ENCODE peak calls at places on chromosomes 1 and 21, in eight cellular contexts. One of them, this sample, is unnamed.
A peak's percentile ranks its signal among the peaks of the same experiment; 100 is the strongest.

GRCh38 chr1:109877776-109878175 is 32.9 kb upstream of the CSF1 start:
- DNase-seq in AG04450: no peak
- DNase-seq in nephron progenitor cell: no peak
- DNase-seq in GM23338: no peak
- DNase-seq in fibroblast of mammary gland: no peak
- DNase-seq in A549: no peak
- DNase-seq in CD4-positive, alpha-beta T cell: no peak
- DNase-seq in PC-9: no peak
- DNase-seq in this sample: no peak

GRCh38 chr1:25577151-25577920 is 33.9 kb downstream of the LDLRAP1 start:
- DNase-seq in fibroblast of mammary gland: no peak
- DNase-seq in nephron progenitor cell: no peak
- DNase-seq in PC-9: no peak
- DNase-seq in AG04450: no peak
- DNase-seq in A549: no peak
- DNase-seq in GM23338: peak; percentile 52
- DNase-seq in CD4-positive, alpha-beta T cell: no peak
- DNase-seq in this sample: no peak

GRCh38 chr1:80066060-80066459 is 1059.5 kb upstream of the ADGRL4 start:
- DNase-seq in GM23338: no peak
- DNase-seq in fibroblast of mammary gland: no peak
- DNase-seq in nephron progenitor cell: no peak
- DNase-seq in CD4-positive, alpha-beta T cell: no peak
- DNase-seq in AG04450: no peak
- DNase-seq in PC-9: no peak
- DNase-seq in A549: no peak
- DNase-seq in this sample: no peak

GRCh38 chr1:173545688-173546087 is 57.2 kb downstream of the SLC9C2 start:
- DNase-seq in PC-9: no peak
- DNase-seq in A549: no peak
- DNase-seq in AG04450: no peak
- DNase-seq in GM23338: peak; percentile 16
- DNase-seq in CD4-positive, alpha-beta T cell: no peak
- DNase-seq in fibroblast of mammary gland: no peak
- DNase-seq in nephron progenitor cell: no peak
- DNase-seq in this sample: no peak

GRCh38 chr1:209710837-209711236 is 6.2 kb downstream of the HSD11B1 start:
- DNase-seq in CD4-positive, alpha-beta T cell: no peak
- DNase-seq in fibroblast of mammary gland: no peak
- DNase-seq in nephron progenitor cell: no peak
- DNase-seq in GM23338: no peak
- DNase-seq in AG04450: no peak
- DNase-seq in A549: no peak
- DNase-seq in PC-9: no peak
- DNase-seq in this sample: no peak

GRCh38 chr1:170623171-170623570 is 40.8 kb upstream of the PRRX1 start:
- DNase-seq in CD4-positive, alpha-beta T cell: no peak
- DNase-seq in fibroblast of mammary gland: peak; percentile 98
- DNase-seq in A549: no peak
- DNase-seq in GM23338: no peak
- DNase-seq in nephron progenitor cell: no peak
- DNase-seq in PC-9: no peak
- DNase-seq in AG04450: peak; percentile 50
- DNase-seq in this sample: peak; percentile 63

GRCh38 chr21:26961704-26962103 is 5.2 kb downstream of the ADAMTS5 start:
- DNase-seq in fibroblast of mammary gland: peak; percentile 46
- DNase-seq in PC-9: no peak
- DNase-seq in A549: no peak
- DNase-seq in GM23338: peak; percentile 83
- DNase-seq in nephron progenitor cell: no peak
- DNase-seq in CD4-positive, alpha-beta T cell: no peak
- DNase-seq in AG04450: no peak
- DNase-seq in this sample: no peak

GRCh38 chr21:15221799-15222386 is 157.1 kb upstream of the NRIP1 start:
- DNase-seq in PC-9: peak; percentile 21
- DNase-seq in CD4-positive, alpha-beta T cell: no peak
- DNase-seq in A549: peak; percentile 15
- DNase-seq in GM23338: peak; percentile 82
- DNase-seq in nephron progenitor cell: peak; percentile 58
- DNase-seq in AG04450: peak; percentile 7
- DNase-seq in fibroblast of mammary gland: peak; percentile 99
- DNase-seq in this sample: peak; percentile 27

GRCh38 chr1:45767035-45767434 is 16.6 kb upstream of the IPP start:
- DNase-seq in nephron progenitor cell: no peak
- DNase-seq in CD4-positive, alpha-beta T cell: no peak
- DNase-seq in fibroblast of mammary gland: peak; percentile 77
- DNase-seq in GM23338: no peak
- DNase-seq in PC-9: no peak
- DNase-seq in A549: no peak
- DNase-seq in AG04450: no peak
- DNase-seq in this sample: peak; percentile 67

GRCh38 chr1:230901711-230902110 is 33.4 kb upstream of the C1orf198 start:
- DNase-seq in nephron progenitor cell: no peak
- DNase-seq in AG04450: no peak
- DNase-seq in fibroblast of mammary gland: no peak
- DNase-seq in A549: no peak
- DNase-seq in CD4-positive, alpha-beta T cell: no peak
- DNase-seq in PC-9: no peak
- DNase-seq in GM23338: no peak
- DNase-seq in this sample: no peak

GRCh38 chr1:220690140-220691038 is at the start of gene C1orf115:
- DNase-seq in GM23338: peak; percentile 85
- DNase-seq in fibroblast of mammary gland: peak; percentile 28
- DNase-seq in A549: peak; percentile 89
- DNase-seq in CD4-positive, alpha-beta T cell: peak; percentile 62
- DNase-seq in nephron progenitor cell: peak; percentile 90
- DNase-seq in PC-9: peak; percentile 90
- DNase-seq in AG04450: no peak
- DNase-seq in this sample: no peak

GRCh38 chr1:34268311-34269042 is 91.8 kb downstream of the C1orf94 start:
- DNase-seq in PC-9: no peak
- DNase-seq in GM23338: no peak
- DNase-seq in A549: no peak
- DNase-seq in nephron progenitor cell: no peak
- DNase-seq in CD4-positive, alpha-beta T cell: no peak
- DNase-seq in AG04450: no peak
- DNase-seq in fibroblast of mammary gland: peak; percentile 64
- DNase-seq in this sample: peak; percentile 8

DNA sequence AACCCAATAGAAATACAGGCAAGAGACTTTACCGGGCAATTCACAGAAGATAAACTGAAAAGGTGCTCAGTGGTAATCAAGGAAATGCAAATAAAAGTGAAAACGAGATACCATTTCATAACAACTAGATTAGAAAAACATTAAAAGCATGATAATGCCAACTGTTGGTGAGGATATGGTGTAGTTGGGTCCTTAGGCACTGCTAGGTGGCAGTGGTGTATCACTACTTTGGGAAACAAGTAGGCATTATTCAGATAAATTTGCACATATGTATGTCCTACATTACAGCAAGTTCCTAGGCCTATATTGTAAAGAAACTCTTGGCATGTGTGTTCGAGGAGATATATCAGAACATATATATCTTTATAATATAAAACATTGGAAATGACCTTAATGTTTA is 31.0 kb downstream of the AZIN2 start:
- DNase-seq in AG04450: no peak
- DNase-seq in nephron progenitor cell: no peak
- DNase-seq in fibroblast of mammary gland: peak; percentile 52
- DNase-seq in GM23338: no peak
- DNase-seq in PC-9: no peak
- DNase-seq in CD4-positive, alpha-beta T cell: no peak
- DNase-seq in A549: no peak
- DNase-seq in this sample: no peak
- TF ChIP-seq CTCF in AG04450: peak; percentile 47
- TF ChIP-seq CTCF in nephron progenitor cell: no peak
- TF ChIP-seq CTCF in fibroblast of mammary gland: peak; percentile 42
- TF ChIP-seq CTCF in GM23338: peak; percentile 51
- TF ChIP-seq CTCF in PC-9: peak; percentile 69
- TF ChIP-seq CTCF in CD4-positive, alpha-beta T cell: peak; percentile 28
- TF ChIP-seq CTCF in A549: peak; percentile 21
- TF ChIP-seq CTCF in this sample: peak; percentile 33

GRCh38 chr1:225572422-225572821 is 80.5 kb downstream of the ENAH start:
- DNase-seq in A549: peak; percentile 8
- DNase-seq in AG04450: no peak
- DNase-seq in fibroblast of mammary gland: peak; percentile 66
- DNase-seq in PC-9: no peak
- DNase-seq in CD4-positive, alpha-beta T cell: no peak
- DNase-seq in nephron progenitor cell: no peak
- DNase-seq in GM23338: no peak
- DNase-seq in this sample: no peak
- TF ChIP-seq CTCF in A549: no peak
- TF ChIP-seq CTCF in AG04450: peak; percentile 30
- TF ChIP-seq CTCF in fibroblast of mammary gland: peak; percentile 34
- TF ChIP-seq CTCF in PC-9: no peak
- TF ChIP-seq CTCF in CD4-positive, alpha-beta T cell: no peak
- TF ChIP-seq CTCF in nephron progenitor cell: no peak
- TF ChIP-seq CTCF in GM23338: no peak
- TF ChIP-seq CTCF in this sample: peak; percentile 29

GRCh38 chr1:1511533-1512285 is at the start of gene ATAD3A:
- DNase-seq in PC-9: peak; percentile 96
- DNase-seq in fibroblast of mammary gland: peak; percentile 97
- DNase-seq in A549: peak; percentile 81
- DNase-seq in nephron progenitor cell: peak; percentile 97
- DNase-seq in GM23338: peak; percentile 99
- DNase-seq in CD4-positive, alpha-beta T cell: peak; percentile 90
- DNase-seq in AG04450: peak; percentile 95
- DNase-seq in this sample: peak; percentile 93

GRCh38 chr1:1507305-1507704 is 4.7 kb upstream of the ATAD3A start:
- DNase-seq in CD4-positive, alpha-beta T cell: no peak
- DNase-seq in A549: no peak
- DNase-seq in AG04450: no peak
- DNase-seq in nephron progenitor cell: no peak
- DNase-seq in GM23338: no peak
- DNase-seq in PC-9: no peak
- DNase-seq in fibroblast of mammary gland: no peak
- DNase-seq in this sample: no peak

DNA sequence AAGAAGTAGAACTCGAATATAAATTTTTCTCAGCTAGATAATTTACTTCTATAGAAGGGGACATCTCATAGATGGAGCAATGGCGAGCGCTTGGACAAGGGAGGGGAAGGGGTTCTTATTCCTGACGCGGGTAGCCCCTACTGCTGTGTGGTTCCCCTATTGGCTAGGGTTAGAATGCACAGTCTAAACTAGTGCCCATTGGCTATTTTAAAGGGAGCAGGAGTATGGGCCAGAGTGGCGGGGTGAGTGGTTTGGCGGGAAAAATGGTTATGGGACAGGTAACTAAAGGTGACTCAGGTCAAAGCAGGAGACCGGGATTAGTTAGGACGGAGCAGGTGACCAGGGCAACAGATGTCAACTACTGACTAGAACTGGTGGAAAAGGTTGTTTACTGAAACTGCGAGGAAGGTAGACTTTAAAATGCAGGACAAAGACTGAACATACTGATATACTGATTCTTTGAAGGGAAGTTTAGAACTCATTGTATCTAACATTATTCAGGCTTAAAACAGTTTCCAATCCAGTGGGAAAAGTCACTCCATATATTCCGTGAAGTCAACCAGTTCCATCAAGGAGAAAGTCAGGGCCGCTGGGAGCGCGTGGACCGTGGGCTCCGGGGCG is 940 bp upstream of the ATAD3A start:
- DNase-seq in fibroblast of mammary gland: peak; percentile 19
- DNase-seq in GM23338: peak; percentile 80
- DNase-seq in PC-9: peak; percentile 11
- DNase-seq in AG04450: no peak
- DNase-seq in nephron progenitor cell: no peak
- DNase-seq in A549: no peak
- DNase-seq in CD4-positive, alpha-beta T cell: no peak
- DNase-seq in this sample: no peak
- TF ChIP-seq CTCF in fibroblast of mammary gland: no peak
- TF ChIP-seq CTCF in GM23338: no peak
- TF ChIP-seq CTCF in PC-9: no peak
- TF ChIP-seq CTCF in AG04450: no peak
- TF ChIP-seq CTCF in nephron progenitor cell: no peak
- TF ChIP-seq CTCF in A549: no peak
- TF ChIP-seq CTCF in CD4-positive, alpha-beta T cell: no peak
- TF ChIP-seq CTCF in this sample: no peak

DNA sequence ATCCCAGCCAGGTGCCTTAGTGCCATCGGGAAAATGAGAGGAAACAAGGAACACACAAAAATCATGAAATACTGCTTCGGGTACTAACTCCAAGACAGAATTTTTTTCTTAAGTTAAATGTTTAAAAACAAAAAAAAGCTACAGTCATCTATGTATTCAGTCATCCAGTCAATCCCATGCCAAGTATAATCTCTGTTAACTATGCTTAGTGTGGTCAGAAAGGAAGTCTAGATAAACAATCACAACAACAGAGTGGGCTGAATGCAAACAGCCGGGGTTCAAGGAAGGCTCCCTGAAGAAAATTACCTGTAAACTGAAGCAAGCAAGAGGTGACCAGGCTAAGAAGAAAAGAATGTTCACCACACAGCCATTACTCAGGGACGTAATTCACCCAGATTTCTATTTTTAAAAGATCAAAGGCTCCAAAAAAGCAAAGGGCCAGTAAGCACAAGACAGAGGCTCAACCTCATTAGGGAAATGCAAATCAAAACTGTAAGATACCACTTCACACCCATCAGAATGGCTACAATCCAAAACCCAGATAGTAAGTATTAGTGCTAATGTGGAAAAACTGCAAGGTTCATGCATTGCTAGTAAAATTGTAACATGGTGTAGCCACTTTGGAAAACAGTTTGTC is 53.0 kb downstream of the RERE start:
- DNase-seq in PC-9: no peak
- DNase-seq in AG04450: no peak
- DNase-seq in fibroblast of mammary gland: no peak
- DNase-seq in nephron progenitor cell: no peak
- DNase-seq in GM23338: no peak
- DNase-seq in A549: no peak
- DNase-seq in CD4-positive, alpha-beta T cell: no peak
- DNase-seq in this sample: no peak
- TF ChIP-seq CTCF in PC-9: no peak
- TF ChIP-seq CTCF in AG04450: no peak
- TF ChIP-seq CTCF in fibroblast of mammary gland: no peak
- TF ChIP-seq CTCF in nephron progenitor cell: no peak
- TF ChIP-seq CTCF in GM23338: no peak
- TF ChIP-seq CTCF in A549: no peak
- TF ChIP-seq CTCF in CD4-positive, alpha-beta T cell: no peak
- TF ChIP-seq CTCF in this sample: no peak

GRCh38 chr1:177181280-177181630 is 10.5 kb downstream of the BRINP2 start:
- DNase-seq in fibroblast of mammary gland: no peak
- DNase-seq in nephron progenitor cell: no peak
- DNase-seq in GM23338: peak; percentile 54
- DNase-seq in PC-9: no peak
- DNase-seq in A549: no peak
- DNase-seq in AG04450: no peak
- DNase-seq in CD4-positive, alpha-beta T cell: no peak
- DNase-seq in this sample: no peak

GRCh38 chr1:177181631-177182291 is 11.0 kb downstream of the BRINP2 start:
- DNase-seq in GM23338: peak; percentile 92
- DNase-seq in PC-9: peak; percentile 17
- DNase-seq in CD4-positive, alpha-beta T cell: no peak
- DNase-seq in nephron progenitor cell: peak; percentile 92
- DNase-seq in fibroblast of mammary gland: peak; percentile 47
- DNase-seq in A549: peak; percentile 75
- DNase-seq in AG04450: no peak
- DNase-seq in this sample: peak; percentile 3

GRCh38 chr1:177183801-177184200 is 13.0 kb downstream of the BRINP2 start:
- DNase-seq in fibroblast of mammary gland: no peak
- DNase-seq in PC-9: no peak
- DNase-seq in nephron progenitor cell: no peak
- DNase-seq in GM23338: no peak
- DNase-seq in AG04450: no peak
- DNase-seq in CD4-positive, alpha-beta T cell: no peak
- DNase-seq in A549: no peak
- DNase-seq in this sample: no peak

GRCh38 chr1:177190308-177190970 is 19.7 kb downstream of the BRINP2 start:
- DNase-seq in GM23338: no peak
- DNase-seq in fibroblast of mammary gland: peak; percentile 53
- DNase-seq in AG04450: no peak
- DNase-seq in nephron progenitor cell: no peak
- DNase-seq in A549: no peak
- DNase-seq in PC-9: no peak
- DNase-seq in CD4-positive, alpha-beta T cell: no peak
- DNase-seq in this sample: no peak

GRCh38 chr1:177185209-177185608 is 14.5 kb downstream of the BRINP2 start:
- DNase-seq in nephron progenitor cell: no peak
- DNase-seq in GM23338: peak; percentile 69
- DNase-seq in A549: no peak
- DNase-seq in fibroblast of mammary gland: peak; percentile 26
- DNase-seq in PC-9: no peak
- DNase-seq in CD4-positive, alpha-beta T cell: no peak
- DNase-seq in AG04450: no peak
- DNase-seq in this sample: no peak
- TF ChIP-seq CTCF in nephron progenitor cell: peak; percentile 54
- TF ChIP-seq CTCF in GM23338: peak; percentile 82
- TF ChIP-seq CTCF in A549: no peak
- TF ChIP-seq CTCF in fibroblast of mammary gland: peak; percentile 66
- TF ChIP-seq CTCF in PC-9: peak; percentile 72
- TF ChIP-seq CTCF in CD4-positive, alpha-beta T cell: no peak
- TF ChIP-seq CTCF in AG04450: peak; percentile 63
- TF ChIP-seq CTCF in this sample: peak; percentile 42